ENCODE peak calls at places on chromosome 11, in six cellular contexts. T is thoracic aorta, E is mesothelial cell of epicardium, F is breast epithelium, R is WTC11, P is AG04449. S is an unnamed sample.

GRCh38 chr11:112343368-112344039 is 82.8 kb upstream of the PLET1 start:
- DNase-seq in T (no peak), P (no peak), F (no peak), E (no peak), R (no peak), S (no peak)

GRCh38 chr11:34537636-34538035 is 24.0 kb upstream of the ELF5 start:
- DNase-seq in P (no peak), F (peak; percentile 50), R (no peak), T (no peak), E (no peak), S (no peak)

GRCh38 chr11:1300569-1301187 is 8.8 kb downstream of the TOLLIP start:
- DNase-seq in R (no peak), F (peak; percentile 15), E (peak; percentile 28), T (no peak), P (no peak), S (no peak)

GRCh38 chr11:23211221-23211620 is 350.9 kb upstream of the CCDC179 start:
- DNase-seq in R (no peak), T (no peak), E (no peak), P (no peak), F (no peak), S (no peak)

GRCh38 chr11:70135142-70136132 is 57.3 kb downstream of the ANO1 start:
- DNase-seq in F (no peak), P (no peak), R (no peak), T (no peak), E (no peak), S (no peak)

GRCh38 chr11:117984471-117984870 is 1.7 kb upstream of the IL10RA start:
- DNase-seq in R (no peak), E (no peak), F (no peak), P (no peak), T (no peak), S (no peak)

GRCh38 chr11:36362902-36363301 is 66.8 kb downstream of the PRR5L start:
- DNase-seq in E (no peak), T (no peak), F (no peak), P (peak; percentile 77), R (no peak), S (no peak)

GRCh38 chr11:75786101-75786736 is 17.6 kb downstream of the DGAT2 start:
- DNase-seq in E (no peak), T (no peak), R (no peak), P (no peak), F (no peak), S (no peak)

GRCh38 chr11:101128571-101129202 is 926 bp downstream of the PGR start:
- DNase-seq in T (no peak), F (no peak), P (no peak), R (peak; percentile 15), E (no peak), S (no peak)

GRCh38 chr11:74672956-74673895 is 58.0 kb downstream of the CHRDL2 start:
- DNase-seq in P (peak; percentile 99), T (peak; percentile 64), E (no peak), F (peak; percentile 45), R (no peak), S (peak; percentile 78)

GRCh38 chr11:30741039-30741550 is 154.9 kb upstream of the MPPED2 start:
- DNase-seq in R (no peak), E (no peak), T (no peak), F (no peak), P (peak; percentile 31), S (no peak)

GRCh38 chr11:14973621-14974020 is 1.5 kb upstream of the CALCA start:
- DNase-seq in E (no peak), T (no peak), F (no peak), R (peak; percentile 53), P (no peak), S (no peak)

GRCh38 chr11:36388086-36388485 is 92.0 kb downstream of the PRR5L start:
- DNase-seq in T (no peak), P (no peak), F (no peak), E (no peak), R (no peak), S (no peak)

GRCh38 chr11:33525789-33526188 is 174.8 kb downstream of the C11orf91 start:
- DNase-seq in P (no peak), T (no peak), F (no peak), E (no peak), R (peak; percentile 30), S (no peak)

GRCh38 chr11:128052912-128053641 is 534.3 kb downstream of the ETS1 start:
- DNase-seq in E (no peak), F (no peak), R (no peak), P (peak; percentile 77), T (no peak), S (no peak)

GRCh38 chr11:46331653-46331984 is 15.6 kb upstream of the DGKZ start:
- DNase-seq in T (no peak), P (no peak), E (no peak), R (no peak), F (no peak), S (no peak)

GRCh38 chr11:49377978-49378377 is 169.6 kb upstream of the FOLH1 start:
- DNase-seq in T (no peak), F (no peak), E (no peak), P (no peak), R (no peak), S (no peak)

GRCh38 chr11:23288001-23288783 is 427.9 kb upstream of the CCDC179 start:
- DNase-seq in E (no peak), R (no peak), T (no peak), F (no peak), P (peak; percentile 87), S (no peak)

GRCh38 chr11:64396079-64396591 is 37.2 kb downstream of the RPS6KA4 start:
- DNase-seq in E (peak; percentile 55), T (no peak), P (no peak), R (peak; percentile 48), F (no peak), S (no peak)

GRCh38 chr11:72738199-72739141 is 13.7 kb downstream of the ARAP1 start:
- DNase-seq in P (no peak), E (no peak), T (no peak), R (no peak), F (no peak), S (no peak)

GRCh38 chr11:6855971-6856542 is 6.8 kb upstream of the OR10A2 start:
- DNase-seq in T (no peak), P (no peak), R (no peak), F (no peak), E (no peak), S (no peak)

DNA sequence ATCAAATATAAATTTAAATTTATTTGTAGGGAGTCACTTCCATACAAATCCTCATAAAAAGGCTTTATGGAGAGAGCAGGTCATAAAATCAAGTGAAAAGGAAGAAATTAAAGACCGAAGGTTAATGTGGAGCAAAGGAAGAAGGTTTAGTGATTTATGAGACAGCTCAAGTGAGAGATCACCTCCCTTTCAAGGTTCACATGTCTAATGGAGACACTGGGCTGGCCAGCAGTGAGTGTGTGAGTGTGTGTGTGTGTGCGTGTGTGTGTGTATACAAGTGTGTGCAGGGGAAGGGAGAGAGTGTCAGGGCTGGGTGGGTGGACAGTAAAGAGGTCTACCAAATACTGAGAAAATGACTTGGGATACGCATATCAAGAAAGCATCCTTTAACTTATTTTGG is 251.2 kb downstream of the FAT3 start:
- DNase-seq in R (no peak), T (no peak), E (no peak), F (no peak), P (no peak), S (no peak)
- TF ChIP-seq CTCF in R (no peak), T (no peak), E (no peak), F (no peak), P (no peak), S (no peak)

DNA sequence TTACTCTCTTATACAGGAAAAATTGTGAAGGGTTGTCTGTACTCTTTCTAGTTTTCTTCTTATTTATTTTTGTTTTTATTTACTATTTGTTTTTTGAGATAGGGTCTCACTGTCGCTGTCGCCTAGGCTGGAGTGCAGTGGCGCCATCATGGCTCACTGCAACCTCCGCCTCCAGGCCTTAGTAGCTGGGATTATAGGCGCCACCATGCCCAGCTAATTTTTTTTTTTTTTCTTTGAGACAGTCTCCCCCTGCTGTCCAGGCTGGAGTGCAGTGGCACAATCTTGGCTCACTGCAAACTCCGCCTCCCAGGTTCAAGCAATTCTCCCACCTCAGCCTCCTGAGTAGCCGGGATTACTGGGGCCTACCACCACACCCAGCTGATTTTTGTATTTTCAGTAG is 18.4 kb downstream of the CUL5 start:
- DNase-seq in T (no peak), P (no peak), E (no peak), F (no peak), R (peak; percentile 22), S (no peak)
- TF ChIP-seq CTCF in T (no peak), P (no peak), E (no peak), F (no peak), R (no peak), S (no peak)

GRCh38 chr11:133406493-133406892 is 125.8 kb downstream of the OPCML start:
- DNase-seq in P (no peak), T (no peak), F (no peak), R (no peak), E (no peak), S (no peak)
- TF ChIP-seq CTCF in P (no peak), T (no peak), F (no peak), R (no peak), E (no peak), S (no peak)

GRCh38 chr11:123158609-123159008 is 36.4 kb downstream of the CLMP start:
- DNase-seq in T (no peak), E (no peak), R (no peak), F (no peak), P (no peak), S (no peak)
- TF ChIP-seq CTCF in T (no peak), E (no peak), R (no peak), F (no peak), P (no peak), S (no peak)

S was measured in omental fat pad.